ENCODE peak calls at places on chromosome 15, in seven cellular contexts. One of them, this sample, is unnamed.

GRCh38 chr15:69991493-69991892 is 106.2 kb downstream of the TLE3 start:
- DNase-seq in GM23248: no peak
- DNase-seq in HTR-8/SVneo: no peak
- DNase-seq in GM13977: no peak
- DNase-seq in A673: no peak
- DNase-seq in HEK293T: no peak
- DNase-seq in left ventricle myocardium inferior: no peak
- DNase-seq in this sample: no peak

GRCh38 chr15:77983708-77984445 is 93.6 kb downstream of the TBC1D2B start:
- DNase-seq in HEK293T: no peak
- DNase-seq in A673: no peak
- DNase-seq in GM23248: peak
- DNase-seq in HTR-8/SVneo: no peak
- DNase-seq in GM13977: no peak
- DNase-seq in left ventricle myocardium inferior: no peak
- DNase-seq in this sample: no peak

GRCh38 chr15:68655686-68656437 is 77.1 kb downstream of the CORO2B start:
- DNase-seq in HEK293T: no peak
- DNase-seq in left ventricle myocardium inferior: no peak
- DNase-seq in A673: no peak
- DNase-seq in GM13977: no peak
- DNase-seq in HTR-8/SVneo: no peak
- DNase-seq in GM23248: no peak
- DNase-seq in this sample: no peak

GRCh38 chr15:99306694-99307338 is 55.5 kb downstream of the LRRC28 start:
- DNase-seq in HEK293T: peak
- DNase-seq in HTR-8/SVneo: no peak
- DNase-seq in GM23248: no peak
- DNase-seq in A673: no peak
- DNase-seq in GM13977: no peak
- DNase-seq in left ventricle myocardium inferior: no peak
- DNase-seq in this sample: peak

GRCh38 chr15:68511073-68511991 is 67.5 kb upstream of the CORO2B start:
- DNase-seq in GM23248: peak
- DNase-seq in A673: no peak
- DNase-seq in left ventricle myocardium inferior: peak
- DNase-seq in GM13977: no peak
- DNase-seq in HTR-8/SVneo: peak
- DNase-seq in HEK293T: no peak
- DNase-seq in this sample: peak

GRCh38 chr15:22895465-22896190 is 57.2 kb downstream of the NIPA2 start:
- DNase-seq in left ventricle myocardium inferior: no peak
- DNase-seq in GM13977: peak
- DNase-seq in HEK293T: no peak
- DNase-seq in GM23248: peak
- DNase-seq in A673: no peak
- DNase-seq in HTR-8/SVneo: peak
- DNase-seq in this sample: peak

GRCh38 chr15:52133510-52134220 is 21.1 kb upstream of the BCL2L10 start:
- DNase-seq in A673: no peak
- DNase-seq in GM23248: no peak
- DNase-seq in HEK293T: no peak
- DNase-seq in GM13977: no peak
- DNase-seq in HTR-8/SVneo: no peak
- DNase-seq in left ventricle myocardium inferior: no peak
- DNase-seq in this sample: no peak

GRCh38 chr15:73330206-73331051 is 38.3 kb downstream of the HCN4 start:
- DNase-seq in left ventricle myocardium inferior: no peak
- DNase-seq in GM23248: peak
- DNase-seq in HEK293T: no peak
- DNase-seq in HTR-8/SVneo: no peak
- DNase-seq in A673: no peak
- DNase-seq in GM13977: no peak
- DNase-seq in this sample: no peak

GRCh38 chr15:90991587-90992285 is 2.6 kb downstream of the PRC1 start:
- DNase-seq in A673: no peak
- DNase-seq in GM23248: no peak
- DNase-seq in HEK293T: no peak
- DNase-seq in HTR-8/SVneo: no peak
- DNase-seq in GM13977: no peak
- DNase-seq in left ventricle myocardium inferior: no peak
- DNase-seq in this sample: no peak

GRCh38 chr15:41887161-41887560 is 6.7 kb downstream of the SPTBN5 start:
- DNase-seq in GM13977: no peak
- DNase-seq in HEK293T: no peak
- DNase-seq in A673: no peak
- DNase-seq in GM23248: no peak
- DNase-seq in left ventricle myocardium inferior: no peak
- DNase-seq in HTR-8/SVneo: no peak
- DNase-seq in this sample: no peak

GRCh38 chr15:70424937-70425411 is 327.3 kb upstream of the TLE3 start:
- DNase-seq in GM23248: no peak
- DNase-seq in GM13977: no peak
- DNase-seq in A673: no peak
- DNase-seq in HTR-8/SVneo: no peak
- DNase-seq in left ventricle myocardium inferior: no peak
- DNase-seq in HEK293T: no peak
- DNase-seq in this sample: no peak

GRCh38 chr15:44029940-44030568 is 165.0 kb downstream of the FRMD5 start:
- DNase-seq in left ventricle myocardium inferior: no peak
- DNase-seq in HEK293T: no peak
- DNase-seq in GM13977: no peak
- DNase-seq in GM23248: peak
- DNase-seq in A673: peak
- DNase-seq in HTR-8/SVneo: peak
- DNase-seq in this sample: peak

GRCh38 chr15:80660114-80660513 is 35.0 kb upstream of the ABHD17C start:
- DNase-seq in A673: peak
- DNase-seq in HTR-8/SVneo: peak
- DNase-seq in left ventricle myocardium inferior: no peak
- DNase-seq in GM23248: peak
- DNase-seq in GM13977: no peak
- DNase-seq in HEK293T: peak
- DNase-seq in this sample: peak

GRCh38 chr15:43246261-43246764 is 20.4 kb downstream of the TGM5 start:
- DNase-seq in HTR-8/SVneo: no peak
- DNase-seq in left ventricle myocardium inferior: no peak
- DNase-seq in A673: no peak
- DNase-seq in GM23248: no peak
- DNase-seq in HEK293T: no peak
- DNase-seq in GM13977: no peak
- DNase-seq in this sample: no peak

GRCh38 chr15:66955871-66956585 is 109.4 kb upstream of the SMAD3 start:
- DNase-seq in HEK293T: no peak
- DNase-seq in A673: no peak
- DNase-seq in HTR-8/SVneo: peak
- DNase-seq in left ventricle myocardium inferior: no peak
- DNase-seq in GM13977: no peak
- DNase-seq in GM23248: peak
- DNase-seq in this sample: peak

GRCh38 chr15:48962662-48963523 is 826 bp downstream of the SHC4 start:
- DNase-seq in GM13977: no peak
- DNase-seq in HEK293T: peak
- DNase-seq in left ventricle myocardium inferior: peak
- DNase-seq in GM23248: peak
- DNase-seq in HTR-8/SVneo: peak
- DNase-seq in A673: peak
- DNase-seq in this sample: peak

GRCh38 chr15:67700023-67700422 is 125.3 kb upstream of the SKOR1 start:
- DNase-seq in GM23248: peak
- DNase-seq in HEK293T: no peak
- DNase-seq in HTR-8/SVneo: no peak
- DNase-seq in GM13977: no peak
- DNase-seq in left ventricle myocardium inferior: no peak
- DNase-seq in A673: no peak
- DNase-seq in this sample: no peak

GRCh38 chr15:36590838-36591237 is 11.4 kb downstream of the CDIN1 start:
- DNase-seq in GM13977: no peak
- DNase-seq in GM23248: peak
- DNase-seq in HEK293T: no peak
- DNase-seq in left ventricle myocardium inferior: no peak
- DNase-seq in HTR-8/SVneo: no peak
- DNase-seq in A673: no peak
- DNase-seq in this sample: peak

GRCh38 chr15:75107905-75108838 is 84.8 kb downstream of the PPCDC start:
- DNase-seq in GM23248: peak
- DNase-seq in A673: peak
- DNase-seq in HTR-8/SVneo: peak
- DNase-seq in left ventricle myocardium inferior: no peak
- DNase-seq in HEK293T: no peak
- DNase-seq in GM13977: peak
- DNase-seq in this sample: peak

GRCh38 chr15:70479056-70479455 is 284.3 kb downstream of the UACA start:
- DNase-seq in GM23248: no peak
- DNase-seq in HEK293T: no peak
- DNase-seq in left ventricle myocardium inferior: no peak
- DNase-seq in GM13977: no peak
- DNase-seq in A673: no peak
- DNase-seq in HTR-8/SVneo: no peak
- DNase-seq in this sample: no peak

GRCh38 chr15:101528917-101529299 is 39.4 kb upstream of the PCSK6 start:
- DNase-seq in HEK293T: no peak
- DNase-seq in GM23248: no peak
- DNase-seq in GM13977: no peak
- DNase-seq in HTR-8/SVneo: no peak
- DNase-seq in A673: no peak
- DNase-seq in left ventricle myocardium inferior: no peak
- DNase-seq in this sample: no peak

GRCh38 chr15:41935566-41936020 is 36.8 kb downstream of the EHD4 start:
- DNase-seq in HTR-8/SVneo: no peak
- DNase-seq in GM13977: peak
- DNase-seq in GM23248: no peak
- DNase-seq in A673: no peak
- DNase-seq in left ventricle myocardium inferior: no peak
- DNase-seq in HEK293T: no peak
- DNase-seq in this sample: no peak

GRCh38 chr15:51798281-51798680 is 31.2 kb upstream of the TMOD3 start:
- DNase-seq in GM13977: no peak
- DNase-seq in left ventricle myocardium inferior: no peak
- DNase-seq in GM23248: peak
- DNase-seq in A673: no peak
- DNase-seq in HTR-8/SVneo: no peak
- DNase-seq in HEK293T: no peak
- DNase-seq in this sample: no peak

GRCh38 chr15:98754283-98755022 is 106.1 kb downstream of the IGF1R start:
- DNase-seq in HTR-8/SVneo: no peak
- DNase-seq in A673: peak
- DNase-seq in GM23248: peak
- DNase-seq in HEK293T: no peak
- DNase-seq in left ventricle myocardium inferior: no peak
- DNase-seq in GM13977: no peak
- DNase-seq in this sample: peak

GRCh38 chr15:62483817-62484216 is 318.7 kb upstream of the C2CD4B start:
- DNase-seq in GM13977: no peak
- DNase-seq in HEK293T: no peak
- DNase-seq in A673: peak
- DNase-seq in left ventricle myocardium inferior: peak
- DNase-seq in HTR-8/SVneo: no peak
- DNase-seq in GM23248: peak
- DNase-seq in this sample: peak

GRCh38 chr15:70356919-70357318 is 259.2 kb upstream of the TLE3 start:
- DNase-seq in GM23248: no peak
- DNase-seq in GM13977: no peak
- DNase-seq in left ventricle myocardium inferior: no peak
- DNase-seq in A673: no peak
- DNase-seq in HEK293T: no peak
- DNase-seq in HTR-8/SVneo: peak
- DNase-seq in this sample: no peak

GRCh38 chr15:89912145-89912673 is 543 bp downstream of the ARPIN start:
- DNase-seq in HTR-8/SVneo: peak
- DNase-seq in A673: no peak
- DNase-seq in HEK293T: peak
- DNase-seq in left ventricle myocardium inferior: peak
- DNase-seq in GM23248: peak
- DNase-seq in GM13977: no peak
- DNase-seq in this sample: no peak

GRCh38 chr15:75171408-75171807 is 30.3 kb upstream of the C15orf39 start:
- DNase-seq in GM23248: peak
- DNase-seq in A673: no peak
- DNase-seq in HTR-8/SVneo: no peak
- DNase-seq in left ventricle myocardium inferior: no peak
- DNase-seq in GM13977: no peak
- DNase-seq in HEK293T: no peak
- DNase-seq in this sample: peak

GRCh38 chr15:20357139-20358065 is 184.2 kb downstream of the GOLGA6L6 start:
- DNase-seq in GM13977: peak
- DNase-seq in left ventricle myocardium inferior: no peak
- DNase-seq in HEK293T: no peak
- DNase-seq in GM23248: no peak
- DNase-seq in HTR-8/SVneo: no peak
- DNase-seq in A673: no peak
- DNase-seq in this sample: no peak

GRCh38 chr15:70055601-70056051 is 42.1 kb downstream of the TLE3 start:
- DNase-seq in HTR-8/SVneo: no peak
- DNase-seq in GM13977: no peak
- DNase-seq in GM23248: no peak
- DNase-seq in left ventricle myocardium inferior: no peak
- DNase-seq in A673: no peak
- DNase-seq in HEK293T: no peak
- DNase-seq in this sample: no peak

GRCh38 chr15:58440181-58440910 is 8.6 kb downstream of the LIPC start:
- DNase-seq in GM13977: no peak
- DNase-seq in GM23248: peak
- DNase-seq in left ventricle myocardium inferior: no peak
- DNase-seq in HEK293T: no peak
- DNase-seq in HTR-8/SVneo: peak
- DNase-seq in A673: no peak
- DNase-seq in this sample: peak

GRCh38 chr15:22927761-22928160 is 52.4 kb downstream of the CYFIP1 start:
- DNase-seq in A673: no peak
- DNase-seq in left ventricle myocardium inferior: no peak
- DNase-seq in GM13977: no peak
- DNase-seq in HEK293T: no peak
- DNase-seq in GM23248: no peak
- DNase-seq in HTR-8/SVneo: no peak
- DNase-seq in this sample: no peak

GRCh38 chr15:41332788-41333527 is at the start of gene NUSAP1:
- DNase-seq in GM13977: peak
- DNase-seq in A673: no peak
- DNase-seq in left ventricle myocardium inferior: no peak
- DNase-seq in HTR-8/SVneo: no peak
- DNase-seq in HEK293T: peak
- DNase-seq in GM23248: peak
- DNase-seq in this sample: no peak